ENCODE peak calls at places on chromosomes 16 and 17, in eight cellular contexts. One of them, this sample, is unnamed.
A peak's percentile ranks its signal among the peaks of the same experiment; 100 is the strongest.

GRCh38 chr16:67312450-67313118 is 14.0 kb downstream of the KCTD19 start:
- DNase-seq in T-helper 1 cell: no peak
- DNase-seq in esophagus muscularis mucosa: no peak
- DNase-seq in naive thymus-derived CD8-positive, alpha-beta T cell: no peak
- DNase-seq in WTC11: no peak
- DNase-seq in AG10803: no peak
- DNase-seq in posterior vena cava: no peak
- DNase-seq in ACHN: no peak
- DNase-seq in this sample: no peak

GRCh38 chr17:12731839-12732238 is 57.5 kb upstream of the ARHGAP44 start:
- DNase-seq in T-helper 1 cell: no peak
- DNase-seq in esophagus muscularis mucosa: no peak
- DNase-seq in naive thymus-derived CD8-positive, alpha-beta T cell: no peak
- DNase-seq in WTC11: no peak
- DNase-seq in AG10803: no peak
- DNase-seq in posterior vena cava: no peak
- DNase-seq in ACHN: no peak
- DNase-seq in this sample: peak; percentile 42

GRCh38 chr16:84844561-84845495 is 25.0 kb downstream of the CRISPLD2 start:
- DNase-seq in T-helper 1 cell: no peak
- DNase-seq in esophagus muscularis mucosa: no peak
- DNase-seq in naive thymus-derived CD8-positive, alpha-beta T cell: no peak
- DNase-seq in WTC11: peak; percentile 48
- DNase-seq in AG10803: no peak
- DNase-seq in posterior vena cava: no peak
- DNase-seq in ACHN: no peak
- DNase-seq in this sample: peak; percentile 74

GRCh38 chr17:48804936-48805411 is 12.1 kb downstream of the TTLL6 start:
- DNase-seq in T-helper 1 cell: peak; percentile 17
- DNase-seq in esophagus muscularis mucosa: no peak
- DNase-seq in naive thymus-derived CD8-positive, alpha-beta T cell: peak; percentile 57
- DNase-seq in WTC11: peak; percentile 94
- DNase-seq in AG10803: peak; percentile 36
- DNase-seq in posterior vena cava: peak; percentile 85
- DNase-seq in ACHN: peak; percentile 83
- DNase-seq in this sample: peak; percentile 92

GRCh38 chr16:3171855-3172593 is 16.0 kb upstream of the OR1F1 start:
- DNase-seq in T-helper 1 cell: no peak
- DNase-seq in esophagus muscularis mucosa: no peak
- DNase-seq in naive thymus-derived CD8-positive, alpha-beta T cell: no peak
- DNase-seq in WTC11: peak; percentile 81
- DNase-seq in AG10803: peak; percentile 46
- DNase-seq in posterior vena cava: peak; percentile 70
- DNase-seq in ACHN: peak; percentile 53
- DNase-seq in this sample: peak; percentile 61

GRCh38 chr16:83727018-83727417 is 80.8 kb upstream of the HSBP1 start:
- DNase-seq in T-helper 1 cell: no peak
- DNase-seq in esophagus muscularis mucosa: no peak
- DNase-seq in naive thymus-derived CD8-positive, alpha-beta T cell: no peak
- DNase-seq in WTC11: no peak
- DNase-seq in AG10803: peak; percentile 31
- DNase-seq in posterior vena cava: no peak
- DNase-seq in ACHN: no peak
- DNase-seq in this sample: no peak

GRCh38 chr16:81445143-81445922 is 725 bp downstream of the CMIP start:
- DNase-seq in T-helper 1 cell: peak; percentile 20
- DNase-seq in esophagus muscularis mucosa: no peak
- DNase-seq in naive thymus-derived CD8-positive, alpha-beta T cell: peak; percentile 40
- DNase-seq in WTC11: no peak
- DNase-seq in AG10803: peak; percentile 21
- DNase-seq in posterior vena cava: peak; percentile 82
- DNase-seq in ACHN: peak; percentile 73
- DNase-seq in this sample: peak; percentile 62

GRCh38 chr16:11100239-11100750 is 155.7 kb downstream of the SOCS1 start:
- DNase-seq in T-helper 1 cell: no peak
- DNase-seq in esophagus muscularis mucosa: no peak
- DNase-seq in naive thymus-derived CD8-positive, alpha-beta T cell: no peak
- DNase-seq in WTC11: peak; percentile 37
- DNase-seq in AG10803: peak; percentile 86
- DNase-seq in posterior vena cava: peak; percentile 89
- DNase-seq in ACHN: peak; percentile 74
- DNase-seq in this sample: peak; percentile 61

GRCh38 chr16:11497851-11498289 is 88.8 kb downstream of the LITAF start:
- DNase-seq in T-helper 1 cell: no peak
- DNase-seq in esophagus muscularis mucosa: no peak
- DNase-seq in naive thymus-derived CD8-positive, alpha-beta T cell: no peak
- DNase-seq in WTC11: no peak
- DNase-seq in AG10803: peak; percentile 4
- DNase-seq in posterior vena cava: peak; percentile 83
- DNase-seq in ACHN: peak; percentile 32
- DNase-seq in this sample: no peak

This sample was measured in ecto neural progenitor cell.